ENCODE peak calls at places on chromosomes 7 and 10, in seven cellular contexts. V, G, P, M, J, C and A are unnamed samples.

GRCh38 chr7:24141876-24142509 is 142.0 kb upstream of the NPY start:
- DNase-seq in G (no peak), J (no peak), V (no peak), P (no peak), M (no peak), C (no peak), A (no peak)

GRCh38 chr10:27658788-27659187 is 86.8 kb downstream of the MKX start:
- DNase-seq in G (peak), C (no peak), J (no peak), P (no peak), M (no peak), V (no peak), A (no peak)

GRCh38 chr7:50939026-50939425 is 156.3 kb upstream of the GRB10 start:
- DNase-seq in V (no peak), P (no peak), M (no peak), G (peak), C (no peak), J (no peak), A (no peak)

GRCh38 chr10:42933454-42934340 is 143.2 kb upstream of the RET start:
- DNase-seq in V (peak), J (no peak), M (peak), G (peak), C (peak), P (peak), A (no peak)

GRCh38 chr10:58641095-58641531 is 128.4 kb downstream of the BICC1 start:
- DNase-seq in P (no peak), V (no peak), C (no peak), J (no peak), G (peak), M (no peak), A (no peak)

GRCh38 chr10:5014936-5015335 is 11.3 kb upstream of the AKR1C2 start:
- DNase-seq in M (peak), P (no peak), G (no peak), C (no peak), V (no peak), J (no peak), A (no peak)

GRCh38 chr10:127990846-127991542 is 84.1 kb downstream of the PTPRE start:
- DNase-seq in P (no peak), M (no peak), G (peak), C (peak), V (no peak), J (no peak), A (no peak)

GRCh38 chr10:68049289-68050078 is 25.6 kb downstream of the HERC4 start:
- DNase-seq in J (no peak), G (no peak), C (no peak), V (no peak), M (no peak), P (no peak), A (no peak)

GRCh38 chr7:8638076-8638475 is 204.7 kb downstream of the NXPH1 start:
- DNase-seq in V (no peak), C (no peak), G (peak), M (no peak), P (peak), J (no peak), A (peak)

GRCh38 chr7:91657386-91658120 is 222.9 kb downstream of the MTERF1 start:
- DNase-seq in P (no peak), G (peak), J (no peak), C (no peak), V (no peak), M (no peak), A (no peak)

GRCh38 chr7:138975343-138976104 is 5.7 kb downstream of the KIAA1549 start:
- DNase-seq in P (peak), V (no peak), C (no peak), M (no peak), J (no peak), G (no peak), A (no peak)

GRCh38 chr7:135648235-135648634 is 14.1 kb upstream of the STMP1 start:
- DNase-seq in P (no peak), M (no peak), C (no peak), G (no peak), V (no peak), J (no peak), A (no peak)

GRCh38 chr10:70513848-70514309 is 35.3 kb downstream of the PALD1 start:
- DNase-seq in V (no peak), C (no peak), J (no peak), M (peak), P (no peak), G (no peak), A (no peak)

GRCh38 chr10:70093335-70093944 is 39.2 kb downstream of the AIFM2 start:
- DNase-seq in J (no peak), G (no peak), P (no peak), V (no peak), M (no peak), C (peak), A (no peak)

GRCh38 chr10:44166441-44166840 is 218.5 kb downstream of the CXCL12 start:
- DNase-seq in J (no peak), C (no peak), G (no peak), V (no peak), M (no peak), P (no peak), A (no peak)

GRCh38 chr7:122006687-122007086 is 133.7 kb downstream of the PTPRZ1 start:
- DNase-seq in P (no peak), M (no peak), J (no peak), C (no peak), V (no peak), G (no peak), A (no peak)

GRCh38 chr7:139916717-139917395 is 87.8 kb downstream of the TBXAS1 start:
- DNase-seq in V (peak), P (no peak), J (no peak), M (no peak), G (peak), C (no peak), A (no peak)

GRCh38 chr10:32005050-32005449 is 51.2 kb downstream of the KIF5B start:
- DNase-seq in M (peak), V (peak), G (peak), P (no peak), C (no peak), J (no peak), A (peak)

GRCh38 chr7:415646-416525 is 103.8 kb downstream of the PDGFA start:
- DNase-seq in P (no peak), J (peak), M (no peak), V (no peak), G (no peak), C (no peak), A (no peak)

GRCh38 chr7:2701832-2702593 is 14.0 kb downstream of the AMZ1 start:
- DNase-seq in P (no peak), C (no peak), G (no peak), V (no peak), J (peak), M (no peak), A (no peak)

GRCh38 chr10:11602357-11602756 is 9.1 kb downstream of the USP6NL start:
- DNase-seq in V (no peak), C (no peak), M (no peak), J (no peak), P (no peak), G (no peak), A (no peak)

GRCh38 chr7:70696139-70696782 is 435.7 kb upstream of the GALNT17 start:
- DNase-seq in P (no peak), C (no peak), J (no peak), G (peak), M (no peak), V (no peak), A (no peak)

GRCh38 chr10:103685880-103686669 is 169.3 kb downstream of the SH3PXD2A start:
- DNase-seq in J (peak), M (peak), P (peak), C (peak), V (peak), G (peak), A (peak)

GRCh38 chr7:68058014-68058413 is 1061.4 kb downstream of the TYW1 start:
- DNase-seq in J (no peak), P (no peak), V (no peak), M (no peak), C (no peak), G (no peak), A (no peak)

GRCh38 chr7:73442903-73443542 is 9.4 kb downstream of the FZD9 start:
- DNase-seq in V (no peak), J (no peak), C (no peak), M (no peak), G (no peak), P (no peak), A (no peak)

GRCh38 chr7:106110238-106110560 is 1.9 kb downstream of the SYPL1 start:
- DNase-seq in P (no peak), J (no peak), V (no peak), C (no peak), M (no peak), G (no peak), A (no peak)

GRCh38 chr7:1659696-1660095 is 10.4 kb upstream of the ELFN1 start:
- DNase-seq in G (no peak), M (no peak), V (no peak), J (no peak), C (no peak), P (no peak), A (no peak)

GRCh38 chr7:130356760-130357611 is 12.4 kb downstream of the CPA5 start:
- DNase-seq in P (no peak), J (peak), G (peak), C (no peak), M (no peak), V (no peak), A (peak)

GRCh38 chr10:24360286-24361127 is 151.6 kb downstream of the KIAA1217 start:
- DNase-seq in P (peak), V (no peak), C (no peak), J (peak), G (peak), M (peak), A (peak)

GRCh38 chr10:8352696-8353095 is 298.2 kb downstream of the GATA3 start:
- DNase-seq in P (no peak), G (peak), J (no peak), M (no peak), V (no peak), C (no peak), A (no peak)

GRCh38 chr7:46162582-46162981 is 241.5 kb upstream of the IGFBP3 start:
- DNase-seq in V (no peak), C (no peak), G (peak), P (no peak), J (no peak), M (no peak), A (no peak)

GRCh38 chr7:26136831-26137230 is 15.2 kb upstream of the NFE2L3 start:
- DNase-seq in C (no peak), V (no peak), P (no peak), J (no peak), M (no peak), G (no peak), A (no peak)

GRCh38 chr10:107616031-107616430 is 451.5 kb upstream of the SORCS1 start:
- DNase-seq in G (no peak), P (no peak), M (no peak), C (no peak), J (no peak), V (no peak), A (no peak)

GRCh38 chr10:107619124-107619523 is 454.6 kb upstream of the SORCS1 start:
- DNase-seq in G (no peak), J (no peak), M (no peak), P (no peak), C (no peak), V (no peak), A (no peak)

GRCh38 chr10:107618461-107619093 is 454.1 kb upstream of the SORCS1 start:
- DNase-seq in G (peak), C (no peak), M (no peak), P (no peak), V (no peak), J (no peak), A (no peak)

GRCh38 chr10:107614939-107615665 is 450.6 kb upstream of the SORCS1 start:
- DNase-seq in C (no peak), G (peak), V (no peak), M (no peak), P (no peak), J (no peak), A (no peak)

GRCh38 chr10:107616463-107617131 is 452.1 kb upstream of the SORCS1 start:
- DNase-seq in M (no peak), J (no peak), P (no peak), C (no peak), G (peak), V (no peak), A (no peak)
- H3K27ac ChIP-seq in M (no peak), J (no peak), P (no peak), C (no peak), G (no peak), V (no peak), A (no peak)

DNA sequence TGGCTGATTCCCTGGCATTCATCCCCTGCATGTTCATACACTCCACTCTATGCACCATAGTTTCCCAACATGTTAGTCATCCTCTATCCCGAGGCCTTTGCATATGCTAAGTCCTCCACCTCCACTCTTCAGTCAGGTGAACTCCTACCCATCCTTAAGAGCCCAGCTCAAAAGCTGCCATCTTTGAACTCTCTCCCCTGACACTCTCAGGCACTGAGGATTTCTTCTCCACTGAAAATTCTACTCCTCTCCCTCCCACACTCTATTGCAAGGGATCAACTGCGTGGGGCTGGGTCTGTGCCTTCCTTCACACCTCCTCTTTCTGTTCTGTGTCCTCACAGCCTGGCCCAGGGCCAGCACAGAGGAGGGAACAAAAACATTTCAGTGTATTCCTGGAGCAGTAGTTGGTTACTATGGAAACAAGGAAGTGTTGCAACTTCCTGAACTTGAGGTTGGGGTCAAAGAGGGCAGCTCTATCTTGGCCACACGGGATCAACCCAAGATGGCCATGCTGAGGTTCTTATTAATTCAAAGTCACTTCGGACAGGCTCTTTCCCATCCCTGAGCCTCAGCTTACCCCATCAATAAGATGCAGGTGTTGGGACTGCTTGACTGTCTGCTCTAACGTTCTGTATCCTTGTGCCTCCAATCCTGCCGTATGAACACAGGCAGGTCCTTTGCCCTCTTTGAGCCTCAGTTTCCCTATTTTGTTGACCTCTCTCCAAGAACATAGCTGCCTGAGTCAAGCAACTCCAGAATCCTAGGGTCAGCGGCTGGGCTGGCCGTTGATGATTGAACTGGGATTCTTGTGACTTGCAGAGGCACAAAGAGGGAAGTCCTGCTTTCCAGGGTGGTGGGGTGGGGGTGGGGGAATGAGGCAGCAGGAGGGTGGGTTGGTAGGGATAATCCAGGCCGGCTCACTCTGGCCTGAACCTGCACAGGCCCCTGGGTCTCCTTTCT is 15.5 kb downstream of the ZMIZ1 start:
- DNase-seq in G (peak), M (peak), J (peak), C (no peak), V (no peak), P (peak), A (peak)
- H3K27ac ChIP-seq in G (peak), M (peak), J (no peak), C (no peak), V (no peak), P (peak), A (peak)

DNA sequence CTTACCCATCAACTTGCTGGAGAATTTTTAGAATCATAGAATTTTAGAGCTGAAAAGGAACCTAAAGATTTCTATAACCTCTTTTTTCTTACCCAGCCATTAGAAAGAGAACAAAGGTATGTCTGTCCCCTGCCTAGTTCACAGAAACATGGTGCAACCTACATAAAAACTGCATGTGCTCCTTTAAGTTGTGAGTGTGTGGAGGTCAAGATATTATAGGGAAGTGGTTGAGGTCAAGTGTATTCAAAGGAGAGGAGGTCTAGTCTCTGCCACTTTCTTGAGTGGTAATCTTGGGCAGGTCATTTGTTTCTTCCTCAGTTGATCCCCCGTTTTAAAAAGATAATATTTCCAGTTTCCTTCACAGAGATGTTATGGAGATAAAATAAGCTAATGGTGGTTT is 6.4 kb downstream of the UBTD1 start:
- DNase-seq in P (no peak), G (no peak), J (no peak), M (no peak), C (no peak), V (no peak), A (no peak)
- H3K27ac ChIP-seq in P (no peak), G (no peak), J (no peak), M (no peak), C (no peak), V (no peak), A (no peak)

GRCh38 chr7:30998180-30998579 is 34.4 kb downstream of the GHRHR start:
- DNase-seq in G (no peak), C (no peak), J (no peak), V (no peak), P (no peak), M (no peak), A (no peak)

GRCh38 chr7:30997316-30997715 is 33.6 kb downstream of the GHRHR start:
- DNase-seq in J (no peak), V (no peak), G (peak), P (no peak), C (no peak), M (no peak), A (no peak)

GRCh38 chr7:31002256-31002655 is 38.5 kb downstream of the GHRHR start:
- DNase-seq in V (no peak), M (no peak), P (no peak), J (no peak), C (no peak), G (peak), A (no peak)

GRCh38 chr7:31003097-31003496 is 39.3 kb downstream of the GHRHR start:
- DNase-seq in G (no peak), C (no peak), J (no peak), V (no peak), P (no peak), M (no peak), A (no peak)

GRCh38 chr7:31000161-31000693 is 36.5 kb downstream of the GHRHR start:
- DNase-seq in M (no peak), P (no peak), C (no peak), V (no peak), G (no peak), J (no peak), A (no peak)
- H3K27ac ChIP-seq in M (no peak), P (no peak), C (no peak), V (no peak), G (no peak), J (no peak), A (no peak)

DNA sequence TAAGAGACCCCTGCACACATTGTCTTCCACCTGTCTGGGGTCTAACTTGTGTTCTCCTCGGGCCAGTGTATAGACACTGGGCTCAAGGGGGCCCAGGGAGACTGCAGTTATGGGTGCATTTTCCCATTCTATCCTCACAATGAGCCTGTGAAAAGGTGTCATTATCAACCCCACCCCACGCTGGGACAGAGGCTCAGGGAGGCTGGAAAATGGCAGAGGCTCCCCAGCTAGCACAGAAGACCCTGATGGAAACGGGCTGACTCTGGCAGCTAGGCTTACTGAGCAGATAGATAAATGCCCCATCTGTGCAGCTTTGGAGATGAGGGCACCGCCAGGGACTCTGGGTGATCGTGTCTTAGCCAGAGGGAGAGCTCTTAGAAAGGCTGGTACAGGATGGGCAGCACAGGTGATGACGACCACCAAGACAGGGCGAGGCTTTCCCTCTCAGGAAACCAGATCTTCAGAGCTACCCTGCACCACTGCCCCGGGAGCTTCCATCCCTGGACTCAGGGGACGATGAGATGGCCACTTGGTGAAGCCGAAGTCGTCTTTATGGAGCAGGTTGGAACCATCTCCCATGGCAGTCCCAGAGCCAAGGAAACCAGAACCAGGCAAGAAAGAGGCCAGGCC is 58.2 kb upstream of the CHST15 start:
- DNase-seq in J (no peak), M (no peak), C (no peak), G (no peak), P (no peak), V (no peak), A (no peak)
- H3K27ac ChIP-seq in J (no peak), M (no peak), C (no peak), G (no peak), P (no peak), V (no peak), A (no peak)